ENCODE peak calls at places on chromosomes 12 and 14, in six cellular contexts. Y, A, U, E, K and V are unnamed samples.

GRCh38 chr14:64760146-64760755 is 56.0 kb downstream of the PLEKHG3 start:
- DNase-seq in U (no peak), A (peak; percentile 79), Y (peak; percentile 42), K (no peak), E (no peak), V (peak; percentile 68)

GRCh38 chr14:101817511-101818001 is 56.0 kb downstream of the PPP2R5C start:
- DNase-seq in K (no peak), U (no peak), A (no peak), E (no peak), Y (no peak), V (no peak)

GRCh38 chr12:6236641-6236940 is 36.4 kb downstream of the CD9 start:
- DNase-seq in Y (no peak), A (no peak), E (no peak), U (no peak), K (peak; percentile 7), V (no peak)

GRCh38 chr12:82474181-82474797 is 116.0 kb downstream of the METTL25 start:
- DNase-seq in Y (no peak), U (no peak), K (no peak), E (no peak), A (no peak), V (no peak)

GRCh38 chr12:9761407-9761736 is 671 bp upstream of the CD69 start:
- DNase-seq in U (no peak), E (no peak), K (no peak), Y (no peak), A (no peak), V (no peak)

GRCh38 chr14:74985028-74985310 is 17.8 kb upstream of the EIF2B2 start:
- DNase-seq in Y (no peak), A (no peak), U (no peak), K (no peak), E (no peak), V (no peak)

GRCh38 chr14:104843442-104844305 is 21.4 kb upstream of the CEP170B start:
- DNase-seq in A (peak; percentile 44), K (no peak), E (no peak), U (no peak), Y (no peak), V (no peak)

GRCh38 chr12:85821216-85821615 is 15.0 kb downstream of the RASSF9 start:
- DNase-seq in U (no peak), Y (no peak), A (no peak), E (no peak), K (no peak), V (no peak)

GRCh38 chr12:113874326-113874725 is 91.8 kb downstream of the RBM19 start:
- DNase-seq in U (no peak), E (no peak), K (peak; percentile 16), A (no peak), Y (no peak), V (no peak)

GRCh38 chr12:3242199-3242863 is 165.2 kb downstream of the TSPAN9 start:
- DNase-seq in U (no peak), Y (no peak), K (peak; percentile 85), E (no peak), A (no peak), V (no peak)

GRCh38 chr12:116075251-116075650 is 202.2 kb downstream of the MED13L start:
- DNase-seq in K (no peak), U (no peak), A (no peak), Y (no peak), E (no peak), V (no peak)

GRCh38 chr14:95318399-95318834 is 1.3 kb downstream of the CLMN start:
- DNase-seq in K (no peak), U (no peak), A (no peak), Y (no peak), E (no peak), V (no peak)
- H3K4me1 ChIP-seq in K (peaks cover 4% of the 10 kb centered on the region), U (no peaks in the 10 kb centered on the region), A (peaks cover 6% of the 10 kb centered on the region), Y (no peaks in the 10 kb centered on the region), E (peaks cover 31% of the 10 kb centered on the region), V (peaks cover 8% of the 10 kb centered on the region)

GRCh38 chr12:121003650-121004049 is 12.6 kb downstream of the C12orf43 start:
- DNase-seq in E (no peak), U (no peak), K (no peak), Y (no peak), A (no peak), V (no peak)
- TF ChIP-seq CTCF in E (no peak), U (no peak), K (no peak), Y (peak; percentile 6), A (no peak), V (no peak)

GRCh38 chr12:123396543-123396942 is 12.6 kb downstream of the KMT5A start:
- DNase-seq in U (no peak), K (no peak), A (no peak), Y (no peak), E (no peak), V (no peak)

GRCh38 chr12:123398177-123398916 is 14.4 kb downstream of the KMT5A start:
- DNase-seq in Y (peak; percentile 37), E (no peak), U (peak; percentile 52), A (peak; percentile 71), K (peak; percentile 74), V (no peak)

GRCh38 chr12:123395236-123395635 is 11.3 kb downstream of the KMT5A start:
- DNase-seq in Y (no peak), U (no peak), A (no peak), K (no peak), E (no peak), V (no peak)

GRCh38 chr12:123397400-123397799 is 13.5 kb downstream of the KMT5A start:
- DNase-seq in K (no peak), E (no peak), A (no peak), U (no peak), Y (no peak), V (no peak)

GRCh38 chr12:123396954-123397353 is 13.0 kb downstream of the KMT5A start:
- DNase-seq in Y (no peak), E (no peak), A (no peak), K (no peak), U (no peak), V (no peak)
- TF ChIP-seq POLR2A in Y (no peak), E (no peak), A (no peak), K (no peak), U (no peak), V (no peak)

GRCh38 chr12:110109837-110110535 is 14.2 kb upstream of the IFT81 start:
- DNase-seq in E (peak; percentile 2), Y (no peak), K (no peak), U (no peak), A (no peak), V (no peak)

GRCh38 chr12:110107369-110108281 is 16.5 kb upstream of the IFT81 start:
- DNase-seq in E (no peak), U (peak; percentile 88), Y (peak; percentile 97), K (no peak), A (peak; percentile 34), V (peak; percentile 75)

GRCh38 chr12:110105961-110106540 is 18.1 kb upstream of the IFT81 start:
- DNase-seq in A (no peak), E (no peak), Y (no peak), U (no peak), K (no peak), V (no peak)

GRCh38 chr12:110109037-110109836 is 14.9 kb upstream of the IFT81 start:
- DNase-seq in K (peak; percentile 74), Y (peak; percentile 99), A (peak; percentile 88), E (peak; percentile 91), U (peak; percentile 87), V (peak; percentile 97)

GRCh38 chr12:110108309-110109036 is 15.7 kb upstream of the IFT81 start:
- DNase-seq in K (no peak), Y (no peak), A (no peak), E (no peak), U (no peak), V (no peak)
- H3K4me1 ChIP-seq in K (peaks cover 25% of the 10 kb centered on the region), Y (peaks cover 33% of the 10 kb centered on the region), A (peaks cover 17% of the 10 kb centered on the region), E (peaks cover 32% of the 10 kb centered on the region), U (no peaks in the 10 kb centered on the region), V (peaks cover 30% of the 10 kb centered on the region)

GRCh38 chr12:107134558-107134957 is 41.2 kb upstream of the CRY1 start:
- DNase-seq in K (no peak), U (no peak), E (no peak), Y (no peak), A (peak; percentile 27), V (no peak)
- TF ChIP-seq CTCF in K (no peak), U (no peak), E (no peak), Y (no peak), A (no peak), V (no peak)

GRCh38 chr12:7933255-7933726 is 2.7 kb downstream of the SLC2A3 start:
- DNase-seq in U (peak; percentile 64), K (peak; percentile 68), A (peak; percentile 80), E (peak; percentile 86), Y (peak; percentile 96), V (peak; percentile 70)
- TF ChIP-seq POLR2A in U (peak; percentile 53), K (peak; percentile 49), A (no peak), E (no peak), Y (peak; percentile 85), V (no peak)

GRCh38 chr12:124390442-124391116 is 95.7 kb downstream of the RFLNA start:
- DNase-seq in K (peak; percentile 85), Y (peak; percentile 82), A (no peak), E (no peak), U (no peak), V (peak; percentile 77)
- H3K4me1 ChIP-seq in K (peaks cover 64% of the 10 kb centered on the region), Y (peaks cover 56% of the 10 kb centered on the region), A (peaks cover 86% of the 10 kb centered on the region), E (peaks cover 97% of the 10 kb centered on the region), U (peaks cover 30% of the 10 kb centered on the region), V (peaks cover 94% of the 10 kb centered on the region)

DNA sequence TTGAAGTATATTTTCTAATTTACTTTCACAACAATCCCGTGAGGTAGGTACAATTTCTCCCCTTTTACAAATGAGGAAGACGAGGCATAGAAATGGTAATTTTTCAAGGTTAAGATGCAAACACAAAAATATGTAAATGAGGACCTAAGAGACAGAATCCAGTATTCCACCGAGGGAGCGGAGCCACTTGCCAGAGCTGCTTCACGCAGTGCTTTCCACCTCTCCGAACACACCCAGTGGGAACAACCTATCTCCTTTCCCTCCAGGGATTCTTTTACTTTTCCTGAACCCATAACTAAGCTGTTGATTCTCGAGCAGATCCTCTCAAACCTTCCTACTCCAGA is 1.6 kb downstream of the DDHD1 start:
- DNase-seq in Y (no peak), K (no peak), U (no peak), E (no peak), A (peak; percentile 35), V (no peak)
- TF ChIP-seq CTCF in Y (no peak), K (no peak), U (no peak), E (no peak), A (no peak), V (no peak)

GRCh38 chr12:510071-510825 is 50.5 kb downstream of the B4GALNT3 start:
- DNase-seq in E (no peak), U (no peak), Y (no peak), K (no peak), A (no peak), V (no peak)
- TF ChIP-seq POLR2A in E (no peak), U (no peak), Y (no peak), K (no peak), A (no peak), V (no peak)